ENCODE peak calls at places on chromosome 16, in eight cellular contexts. S, U, I, X, E, Z, V and A are unnamed samples.

GRCh38 chr16:79767597-79768280 is 167.2 kb upstream of the MAF start:
- DNase-seq in S (no peak), U (no peak), I (peak), X (no peak), E (no peak), Z (no peak), V (no peak), A (peak)

GRCh38 chr16:31913668-31914067 is 40.1 kb downstream of the ZNF267 start:
- DNase-seq in S (no peak), U (no peak), I (no peak), X (no peak), E (no peak), Z (no peak), V (no peak), A (no peak)

GRCh38 chr16:74738134-74738541 is 36.5 kb downstream of the FA2H start:
- DNase-seq in S (no peak), U (no peak), I (no peak), X (peak), E (no peak), Z (no peak), V (no peak), A (no peak)

GRCh38 chr16:83954577-83955016 is 1.6 kb downstream of the OSGIN1 start:
- DNase-seq in S (no peak), U (no peak), I (peak), X (no peak), E (peak), Z (peak), V (peak), A (peak)

GRCh38 chr16:2039286-2040030 is 8.2 kb downstream of the NTHL1 start:
- DNase-seq in S (peak), U (no peak), I (no peak), X (peak), E (peak), Z (peak), V (peak), A (peak)

GRCh38 chr16:13983625-13984024 is 63.7 kb downstream of the ERCC4 start:
- DNase-seq in S (no peak), U (no peak), I (no peak), X (no peak), E (no peak), Z (no peak), V (no peak), A (no peak)

GRCh38 chr16:49998991-49999390 is 26.0 kb upstream of the CNEP1R1 start:
- DNase-seq in S (no peak), U (no peak), I (no peak), X (no peak), E (no peak), Z (no peak), V (no peak), A (no peak)

GRCh38 chr16:89847930-89848297 is 19.6 kb downstream of the SPIRE2 start:
- DNase-seq in S (no peak), U (no peak), I (no peak), X (no peak), E (no peak), Z (no peak), V (no peak), A (no peak)